ENCODE peak calls at places on chromosomes 11 and 22, in ten cellular contexts. A, W, H, R, P, B, E, U, I and D are unnamed samples.
A peak's percentile ranks its signal among the peaks of the same experiment; 100 is the strongest.

GRCh38 chr22:35212996-35213395 is 44.3 kb upstream of the HMGXB4 start:
- DNase-seq in A (no peak), W (no peak), H (no peak), R (no peak), P (no peak), B (no peak), E (no peak), U (no peak), I (no peak), D (no peak)

GRCh38 chr11:125263268-125263790 is 98.8 kb downstream of the PKNOX2 start:
- DNase-seq in A (peak; percentile 97), W (peak; percentile 88), H (peak; percentile 93), R (no peak), P (peak; percentile 60), B (no peak), E (peak; percentile 100), U (peak; percentile 54), I (no peak), D (no peak)

GRCh38 chr11:27466363-27466762 is 6.2 kb downstream of the LGR4 start:
- DNase-seq in A (no peak), W (no peak), H (no peak), R (no peak), P (no peak), B (no peak), E (no peak), U (no peak), I (no peak), D (no peak)

GRCh38 chr11:19268901-19269300 is 28.2 kb upstream of the E2F8 start:
- DNase-seq in A (no peak), W (no peak), H (no peak), R (no peak), P (no peak), B (no peak), E (no peak), U (no peak), I (no peak), D (no peak)

GRCh38 chr11:58639103-58639502 is 16.6 kb downstream of the CNTF start:
- DNase-seq in A (no peak), W (no peak), H (no peak), R (no peak), P (no peak), B (no peak), E (no peak), U (no peak), I (no peak), D (no peak)

GRCh38 chr11:103940542-103940941 is 95.9 kb upstream of the DDI1 start:
- DNase-seq in A (no peak), W (no peak), H (no peak), R (no peak), P (no peak), B (no peak), E (no peak), U (no peak), I (no peak), D (no peak)

GRCh38 chr11:91790346-91790745 is 434.3 kb upstream of the FAT3 start:
- DNase-seq in A (peak; percentile 62), W (no peak), H (no peak), R (no peak), P (no peak), B (no peak), E (peak; percentile 0), U (peak; percentile 52), I (peak; percentile 18), D (no peak)

GRCh38 chr22:44707178-44707577 is 5.2 kb downstream of the PRR5 start:
- DNase-seq in A (no peak), W (no peak), H (no peak), R (no peak), P (no peak), B (no peak), E (no peak), U (no peak), I (no peak), D (no peak)

GRCh38 chr11:43797866-43798265 is 82.8 kb upstream of the ALKBH3 start:
- DNase-seq in A (no peak), W (no peak), H (no peak), R (no peak), P (no peak), B (no peak), E (no peak), U (no peak), I (no peak), D (no peak)

GRCh38 chr11:834371-835316 is 1.9 kb downstream of the CD151 start:
- DNase-seq in A (peak; percentile 72), W (peak; percentile 56), H (peak; percentile 83), R (no peak), P (peak; percentile 91), B (no peak), E (peak; percentile 78), U (no peak), I (no peak), D (no peak)

GRCh38 chr22:49267996-49268395 is 559.7 kb downstream of the BRD1 start:
- DNase-seq in A (no peak), W (no peak), H (no peak), R (no peak), P (no peak), B (no peak), E (no peak), U (no peak), I (no peak), D (no peak)

GRCh38 chr11:1572200-1573076 is at the start of gene DUSP8:
- DNase-seq in A (peak; percentile 90), W (no peak), H (peak; percentile 98), R (no peak), P (peak; percentile 83), B (peak; percentile 94), E (peak; percentile 89), U (peak; percentile 87), I (no peak), D (peak; percentile 92)

GRCh38 chr22:47067331-47067890 is 305.0 kb downstream of the TBC1D22A start:
- DNase-seq in A (no peak), W (no peak), H (no peak), R (no peak), P (no peak), B (no peak), E (no peak), U (no peak), I (no peak), D (no peak)

GRCh38 chr11:76863196-76863777 is 2.6 kb downstream of the ACER3 start:
- DNase-seq in A (no peak), W (no peak), H (no peak), R (no peak), P (no peak), B (no peak), E (no peak), U (no peak), I (no peak), D (no peak)

GRCh38 chr11:117871784-117872183 is 4.7 kb downstream of the FXYD6 start:
- DNase-seq in A (no peak), W (no peak), H (no peak), R (no peak), P (no peak), B (no peak), E (no peak), U (no peak), I (no peak), D (no peak)

GRCh38 chr22:27610863-27611786 is 190.4 kb downstream of the MN1 start:
- DNase-seq in A (no peak), W (no peak), H (no peak), R (no peak), P (no peak), B (no peak), E (no peak), U (no peak), I (no peak), D (no peak)

GRCh38 chr11:92941676-92942571 is 27.5 kb upstream of the MTNR1B start:
- DNase-seq in A (peak; percentile 66), W (no peak), H (peak; percentile 83), R (peak; percentile 25), P (peak; percentile 19), B (no peak), E (peak; percentile 37), U (peak; percentile 20), I (no peak), D (no peak)

GRCh38 chr11:71086687-71087258 is 165.6 kb downstream of the SHANK2 start:
- DNase-seq in A (peak; percentile 80), W (no peak), H (peak; percentile 36), R (no peak), P (peak; percentile 26), B (no peak), E (peak; percentile 24), U (peak; percentile 71), I (peak; percentile 7), D (no peak)

GRCh38 chr22:33272180-33272579 is 214.0 kb upstream of the SYN3 start:
- DNase-seq in A (no peak), W (no peak), H (no peak), R (no peak), P (no peak), B (no peak), E (no peak), U (no peak), I (no peak), D (no peak)

GRCh38 chr11:125903753-125904659 is at the start of gene DDX25:
- DNase-seq in A (peak; percentile 89), W (no peak), H (no peak), R (no peak), P (no peak), B (peak; percentile 17), E (no peak), U (peak; percentile 69), I (no peak), D (peak; percentile 45)

GRCh38 chr22:44622685-44623084 is 79.3 kb upstream of the PRR5 start:
- DNase-seq in A (peak; percentile 45), W (no peak), H (no peak), R (no peak), P (no peak), B (no peak), E (no peak), U (no peak), I (no peak), D (no peak)

GRCh38 chr11:57432714-57433163 is 5.8 kb upstream of the SLC43A3 start:
- DNase-seq in A (no peak), W (peak; percentile 71), H (no peak), R (no peak), P (no peak), B (no peak), E (peak; percentile 99), U (no peak), I (no peak), D (no peak)

GRCh38 chr22:50701076-50701419 is 28.4 kb downstream of the SHANK3 start:
- DNase-seq in A (no peak), W (no peak), H (no peak), R (no peak), P (no peak), B (no peak), E (no peak), U (no peak), I (no peak), D (no peak)

GRCh38 chr11:124198852-124199389 is 15.8 kb downstream of the OR10D3 start:
- DNase-seq in A (no peak), W (no peak), H (no peak), R (no peak), P (no peak), B (no peak), E (no peak), U (no peak), I (no peak), D (no peak)

GRCh38 chr11:8867035-8867434 is 44.0 kb upstream of the AKIP1 start:
- DNase-seq in A (no peak), W (no peak), H (no peak), R (no peak), P (no peak), B (no peak), E (peak; percentile 19), U (no peak), I (no peak), D (no peak)

GRCh38 chr11:119343726-119344125 is 2.8 kb downstream of the MFRP start:
- DNase-seq in A (no peak), W (no peak), H (no peak), R (no peak), P (no peak), B (no peak), E (no peak), U (no peak), I (no peak), D (no peak)